ENCODE peak calls at places on chromosomes 11 and 22, in ten cellular contexts. F is CD4-positive, alpha-beta memory T cell; V is right atrium auricular region; U is HCT116; A is fibroblast of lung; Q is heart right ventricle; Y is PC-9; T is psoas muscle; K is prostate gland; D is GM23248. O is an unnamed sample.
A peak's percentile ranks its signal among the peaks of the same experiment; 100 is the strongest.

GRCh38 chr22:27726726-27727449 is 74.7 kb downstream of the MN1 start:
- DNase-seq in U (no peak), Q (peak; percentile 79), V (peak; percentile 91), T (peak; percentile 64), A (peak; percentile 84), D (peak; percentile 95), F (no peak), K (no peak), Y (peak; percentile 83), O (peak; percentile 43)

GRCh38 chr11:116513894-116514293 is 258.9 kb downstream of the BUD13 start:
- DNase-seq in F (no peak), K (no peak), U (peak; percentile 46), Y (no peak), T (no peak), Q (peak; percentile 12), A (peak; percentile 18), D (peak; percentile 62), V (no peak), O (peak; percentile 88)

GRCh38 chr11:131944709-131945108 is 574.3 kb downstream of the NTM start:
- DNase-seq in K (no peak), T (no peak), U (no peak), F (no peak), A (no peak), V (no peak), Q (no peak), Y (no peak), D (peak; percentile 28), O (no peak)

GRCh38 chr22:36544107-36544620 is 15.2 kb upstream of the EIF3D start:
- DNase-seq in V (no peak), A (peak; percentile 70), T (no peak), Q (no peak), F (no peak), Y (no peak), U (no peak), D (peak; percentile 95), K (no peak), O (no peak)

GRCh38 chr11:79119491-79120284 is 321.1 kb downstream of the TENM4 start:
- DNase-seq in Q (no peak), T (no peak), Y (no peak), F (no peak), K (no peak), V (no peak), D (no peak), A (peak; percentile 33), U (no peak), O (peak; percentile 95)

GRCh38 chr11:97110376-97110775 is 720.6 kb downstream of the JRKL start:
- DNase-seq in K (no peak), A (no peak), F (no peak), Q (no peak), V (no peak), Y (no peak), T (no peak), U (no peak), D (no peak), O (no peak)

GRCh38 chr11:13207270-13207664 is 70.3 kb upstream of the BMAL1 start:
- DNase-seq in K (no peak), T (no peak), V (no peak), Q (no peak), A (no peak), D (no peak), U (no peak), Y (no peak), F (no peak), O (no peak)

GRCh38 chr22:21951931-21952465 is 650 bp downstream of the PPM1F start:
- DNase-seq in Q (no peak), T (peak; percentile 73), U (no peak), Y (peak; percentile 53), D (peak; percentile 76), V (peak; percentile 63), A (peak; percentile 63), K (peak; percentile 46), F (no peak), O (peak; percentile 24)

GRCh38 chr22:32410459-32410858 is 1.6 kb downstream of the RTCB start:
- DNase-seq in V (no peak), Q (no peak), A (no peak), T (no peak), K (no peak), Y (no peak), F (no peak), D (peak; percentile 23), U (no peak), O (no peak)

GRCh38 chr11:63762662-63763505 is 5.7 kb downstream of the ZFTA start:
- DNase-seq in Q (peak; percentile 35), F (no peak), K (no peak), U (no peak), Y (no peak), A (peak; percentile 54), T (peak; percentile 72), D (no peak), V (no peak), O (peak; percentile 82)

GRCh38 chr22:29049655-29050263 is 11.9 kb downstream of the C22orf31 start:
- DNase-seq in F (no peak), K (no peak), V (no peak), D (no peak), Q (no peak), U (no peak), Y (no peak), T (no peak), A (no peak), O (no peak)

GRCh38 chr22:29053048-29053702 is 8.5 kb downstream of the C22orf31 start:
- DNase-seq in D (no peak), K (no peak), A (no peak), F (no peak), V (no peak), T (no peak), Y (no peak), U (no peak), Q (no peak), O (no peak)

GRCh38 chr22:29050457-29050856 is 11.2 kb downstream of the C22orf31 start:
- DNase-seq in F (no peak), T (no peak), Q (no peak), A (no peak), K (no peak), Y (no peak), V (no peak), U (no peak), D (no peak), O (no peak)

GRCh38 chr22:29044657-29045176 is 16.9 kb downstream of the C22orf31 start:
- DNase-seq in U (no peak), D (peak; percentile 91), Q (no peak), V (no peak), Y (no peak), A (peak; percentile 90), K (no peak), F (no peak), T (peak; percentile 69), O (no peak)

GRCh38 chr22:29048822-29049654 is 12.6 kb downstream of the C22orf31 start:
- DNase-seq in D (no peak), V (no peak), U (no peak), Y (no peak), F (no peak), Q (no peak), A (no peak), K (no peak), T (no peak), O (no peak)
- H3K36me3 ChIP-seq in D (no peaks in the 10 kb centered on the region), V (peaks cover 49% of the 10 kb centered on the region), U (peaks cover 5% of the 10 kb centered on the region), Y (no peaks in the 10 kb centered on the region), F (no peaks in the 10 kb centered on the region), Q (peaks cover 69% of the 10 kb centered on the region), A (peaks cover 4% of the 10 kb centered on the region), K (peaks cover 19% of the 10 kb centered on the region), T (peaks cover 66% of the 10 kb centered on the region), O (peaks cover 52% of the 10 kb centered on the region)

GRCh38 chr11:57802411-57802810 is 40.8 kb downstream of the CTNND1 start:
- DNase-seq in A (no peak), T (no peak), Q (no peak), U (no peak), K (no peak), V (no peak), D (no peak), F (no peak), Y (no peak), O (no peak)

GRCh38 chr11:57798905-57799559 is 37.4 kb downstream of the CTNND1 start:
- DNase-seq in V (no peak), D (peak; percentile 84), Y (peak; percentile 100), T (no peak), F (no peak), K (peak; percentile 77), Q (peak; percentile 55), A (peak; percentile 73), U (peak; percentile 94), O (no peak)

GRCh38 chr11:57800444-57801184 is 39.0 kb downstream of the CTNND1 start:
- DNase-seq in U (peak; percentile 51), Q (no peak), T (no peak), K (peak; percentile 78), V (no peak), F (peak; percentile 57), D (peak; percentile 85), A (peak; percentile 58), Y (peak; percentile 100), O (peak; percentile 15)

GRCh38 chr11:57804466-57804865 is 42.9 kb downstream of the CTNND1 start:
- DNase-seq in Q (no peak), V (no peak), T (no peak), Y (no peak), U (no peak), A (peak; percentile 51), F (no peak), D (peak; percentile 29), K (no peak), O (no peak)

GRCh38 chr11:57801185-57801490 is 39.5 kb downstream of the CTNND1 start:
- DNase-seq in F (no peak), V (no peak), T (no peak), A (no peak), U (no peak), Q (no peak), Y (no peak), K (no peak), D (no peak), O (no peak)
- H3K36me3 ChIP-seq in F (peaks cover 5% of the 10 kb centered on the region), V (peaks cover 77% of the 10 kb centered on the region), T (peaks cover 80% of the 10 kb centered on the region), A (peaks cover 34% of the 10 kb centered on the region), U (peaks cover 45% of the 10 kb centered on the region), Q (peaks cover 80% of the 10 kb centered on the region), Y (peaks cover 61% of the 10 kb centered on the region), K (peaks cover 10% of the 10 kb centered on the region), D (peaks cover 57% of the 10 kb centered on the region), O (peaks cover 10% of the 10 kb centered on the region)

DNA sequence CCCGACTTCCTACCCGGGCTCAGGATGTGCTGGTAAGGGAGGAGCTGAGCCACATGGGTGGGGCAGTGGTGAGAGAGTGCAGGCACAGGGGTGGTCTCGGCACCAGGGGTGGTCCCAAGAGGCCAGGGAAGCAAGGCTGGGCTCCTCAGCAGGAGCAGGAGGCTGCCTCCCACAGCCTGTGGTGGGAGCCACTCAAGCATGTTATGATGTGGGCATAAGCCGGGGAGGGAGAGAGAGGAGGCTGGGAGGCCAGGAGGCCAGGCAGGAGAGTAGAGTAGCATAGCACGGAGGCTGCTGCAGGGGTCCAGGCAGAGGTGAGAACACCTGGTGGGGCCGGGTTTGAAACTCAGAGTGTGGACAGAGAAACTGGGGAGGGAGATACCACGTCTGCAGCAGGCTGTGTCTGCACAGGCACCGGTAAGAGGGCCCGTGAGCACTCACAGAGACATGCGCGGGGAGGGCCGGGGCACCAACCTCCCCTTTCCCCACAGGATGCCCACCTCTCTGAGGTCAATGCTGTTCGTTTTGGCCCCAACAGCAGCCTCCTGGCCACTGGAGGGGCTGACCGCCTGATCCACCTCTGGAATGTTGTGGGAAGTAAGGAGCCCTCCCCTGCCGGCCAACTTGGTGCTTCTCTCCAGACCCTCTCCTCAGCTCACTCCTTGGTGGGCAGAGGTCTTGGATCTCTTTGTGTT is 10.7 kb downstream of the ATG16L2 start:
- DNase-seq in A (no peak), Y (no peak), T (no peak), D (no peak), Q (no peak), V (no peak), U (no peak), K (no peak), F (no peak), O (no peak)
- H3K36me3 ChIP-seq in A (no peaks in the 10 kb centered on the region), Y (no peaks in the 10 kb centered on the region), T (no peaks in the 10 kb centered on the region), D (no peaks in the 10 kb centered on the region), Q (peaks cover 59% of the 10 kb centered on the region), V (peaks cover 7% of the 10 kb centered on the region), U (no peaks in the 10 kb centered on the region), K (no peaks in the 10 kb centered on the region), F (peaks cover 38% of the 10 kb centered on the region), O (no peaks in the 10 kb centered on the region)

GRCh38 chr11:7449841-7450214 is 35.5 kb upstream of the OLFML1 start:
- DNase-seq in K (no peak), Q (no peak), Y (no peak), T (no peak), D (peak; percentile 36), F (no peak), A (no peak), U (no peak), V (no peak), O (no peak)
- H3K36me3 ChIP-seq in K (no peaks in the 10 kb centered on the region), Q (no peaks in the 10 kb centered on the region), Y (no peaks in the 10 kb centered on the region), T (no peaks in the 10 kb centered on the region), D (no peaks in the 10 kb centered on the region), F (no peaks in the 10 kb centered on the region), A (no peaks in the 10 kb centered on the region), U (no peaks in the 10 kb centered on the region), V (no peaks in the 10 kb centered on the region), O (no peaks in the 10 kb centered on the region)

O was measured in WERI-Rb-1.